ENCODE peak calls at places on chromosomes 1 and 21, in ten cellular contexts. A is ELR; R is NCI-H1048; W is NCI-H1105 treated with DMSO at 0.1 percent for 48 hours; X is neural crest cell; V is iPS-NIHi11; Z is stimulated activated CD4-positive, alpha-beta T cell treated with anti-CD3 and anti-CD28 coated beads, Interleukin-2, amount 100 ng/mL, for 48 hours; Y is H9; H is activated CD8-positive, alpha-beta memory T cell treated with anti-CD3 and anti-CD28 coated beads, Interleukin-2, amount 50 U/mL, for 4 hours; J is astrocyte of the spinal cord. M is an unnamed sample.

GRCh38 chr21:44496900-44497550 is 41.7 kb downstream of the LRRC3 start:
- DNase-seq in H (no peak), W (no peak), R (no peak), A (no peak), Y (no peak), X (no peak), J (no peak), Z (no peak), V (no peak), M (peak)

GRCh38 chr21:41548781-41549180 is 40.8 kb upstream of the TMPRSS2 start:
- DNase-seq in V (peak), Y (no peak), X (no peak), W (no peak), R (no peak), J (no peak), H (no peak), Z (no peak), A (no peak), M (no peak)

GRCh38 chr1:185786524-185786923 is 52.3 kb downstream of the HMCN1 start:
- DNase-seq in X (no peak), H (no peak), Y (no peak), V (no peak), R (no peak), W (no peak), Z (no peak), A (peak), J (peak), M (no peak)

GRCh38 chr1:20693623-20694022 is 24.2 kb downstream of the KIF17 start:
- DNase-seq in Z (no peak), X (no peak), V (no peak), W (no peak), Y (no peak), H (no peak), J (no peak), R (no peak), A (no peak), M (peak)

GRCh38 chr1:244837597-244838258 is 2.3 kb downstream of the COX20 start:
- DNase-seq in R (no peak), W (no peak), Y (no peak), Z (no peak), A (peak), X (no peak), H (no peak), V (no peak), J (no peak), M (no peak)

GRCh38 chr1:39392851-39393573 is 98.4 kb upstream of the BMP8A start:
- DNase-seq in R (no peak), W (no peak), A (no peak), H (no peak), X (no peak), Y (no peak), V (no peak), J (no peak), Z (no peak), M (no peak)

GRCh38 chr1:209672705-209673630 is 2.2 kb upstream of the G0S2 start:
- DNase-seq in A (peak), Z (no peak), J (no peak), X (no peak), H (no peak), Y (no peak), R (no peak), V (no peak), W (no peak), M (no peak)

GRCh38 chr1:70459502-70460225 is 48.6 kb downstream of the CTH start:
- DNase-seq in V (no peak), W (no peak), A (peak), R (no peak), Y (no peak), Z (no peak), X (no peak), H (no peak), J (peak), M (no peak)

GRCh38 chr21:31974454-31974985 is 101.7 kb downstream of the HUNK start:
- DNase-seq in X (no peak), H (peak), Z (no peak), A (no peak), V (no peak), W (no peak), R (no peak), J (no peak), Y (peak), M (no peak)

GRCh38 chr1:96538001-96538649 is 183.5 kb upstream of the PTBP2 start:
- DNase-seq in W (no peak), R (no peak), H (no peak), Y (peak), X (no peak), J (peak), Z (no peak), A (peak), V (no peak), M (peak)

GRCh38 chr1:99465176-99465900 is 180.6 kb upstream of the PALMD start:
- DNase-seq in A (peak), V (no peak), J (peak), R (no peak), X (no peak), Y (no peak), H (no peak), W (no peak), Z (no peak), M (no peak)

GRCh38 chr1:32992489-32993214 is 28.0 kb upstream of the RNF19B start:
- DNase-seq in J (peak), A (peak), H (no peak), W (no peak), V (peak), Z (peak), X (no peak), Y (peak), R (no peak), M (peak)